ENCODE peak calls at places on chromosomes 1 and 21, in seven cellular contexts. O is cardiac muscle cell; U is CD4-positive, alpha-beta memory T cell; F is psoas muscle; J is IMR-90; G is fibroblast of lung; L is lower lobe of right lung. X is an unnamed sample.

GRCh38 chr21:34890724-34891609 is 158.1 kb downstream of the RUNX1 start:
- DNase-seq in O (peak; percentile 38), U (peak; percentile 43), F (peak; percentile 29), J (peak; percentile 48), G (peak; percentile 61), L (peak; percentile 59), X (peak; percentile 76)

GRCh38 chr1:85240659-85241058 is 18.8 kb downstream of the C1orf52 start:
- DNase-seq in O (no peak), U (no peak), F (no peak), J (no peak), G (no peak), L (no peak), X (no peak)

GRCh38 chr1:6014130-6014999 is 22.1 kb upstream of the NPHP4 start:
- DNase-seq in O (no peak), U (no peak), F (peak; percentile 73), J (no peak), G (no peak), L (peak; percentile 77), X (no peak)

GRCh38 chr21:38807987-38808386 is 2.3 kb downstream of the ETS2 start:
- DNase-seq in O (no peak), U (no peak), F (no peak), J (peak; percentile 51), G (peak; percentile 54), L (no peak), X (no peak)

GRCh38 chr1:154614887-154615286 is 6.9 kb upstream of the ADAR start:
- DNase-seq in O (no peak), U (no peak), F (no peak), J (no peak), G (no peak), L (no peak), X (no peak)

GRCh38 chr1:13737388-13737787 is 37.4 kb downstream of the PRDM2 start:
- DNase-seq in O (no peak), U (no peak), F (no peak), J (no peak), G (no peak), L (no peak), X (no peak)

GRCh38 chr1:169527461-169528213 is 41.9 kb upstream of the SLC19A2 start:
- DNase-seq in O (no peak), U (no peak), F (no peak), J (peak; percentile 12), G (peak; percentile 57), L (no peak), X (peak; percentile 42)

GRCh38 chr1:11318982-11319381 is 46.0 kb downstream of the UBIAD1 start:
- DNase-seq in O (no peak), U (no peak), F (no peak), J (no peak), G (no peak), L (no peak), X (no peak)

GRCh38 chr1:205444300-205444930 is 11.4 kb downstream of the BLACAT1 start:
- DNase-seq in O (no peak), U (no peak), F (no peak), J (no peak), G (no peak), L (no peak), X (no peak)

GRCh38 chr1:148354909-148355308 is 128.2 kb downstream of the PPIAL4G start:
- DNase-seq in O (no peak), U (no peak), F (no peak), J (no peak), G (no peak), L (no peak), X (no peak)

GRCh38 chr1:33004628-33005027 is 32.1 kb downstream of the AK2 start:
- DNase-seq in O (no peak), U (no peak), F (no peak), J (peak; percentile 54), G (no peak), L (no peak), X (peak; percentile 35)

GRCh38 chr1:93349231-93350135 is 3.8 kb downstream of the DR1 start:
- DNase-seq in O (no peak), U (no peak), F (no peak), J (no peak), G (peak; percentile 48), L (no peak), X (no peak)

GRCh38 chr1:26574690-26575349 is 45.3 kb downstream of the RPS6KA1 start:
- DNase-seq in O (no peak), U (no peak), F (peak; percentile 39), J (peak; percentile 33), G (peak; percentile 72), L (no peak), X (peak; percentile 50)

GRCh38 chr1:170729608-170730378 is 65.9 kb downstream of the PRRX1 start:
- DNase-seq in O (no peak), U (peak; percentile 24), F (peak; percentile 52), J (peak; percentile 66), G (peak; percentile 65), L (no peak), X (peak; percentile 49)

GRCh38 chr1:240280560-240281322 is 189.1 kb downstream of the FMN2 start:
- DNase-seq in O (no peak), U (no peak), F (no peak), J (peak; percentile 45), G (no peak), L (no peak), X (no peak)

GRCh38 chr1:232014941-232015340 is 388.4 kb downstream of the DISC1 start:
- DNase-seq in O (peak; percentile 15), U (no peak), F (no peak), J (no peak), G (no peak), L (no peak), X (no peak)

GRCh38 chr1:33185541-33185940 is 3.7 kb upstream of the TRIM62 start:
- DNase-seq in O (no peak), U (no peak), F (no peak), J (no peak), G (no peak), L (no peak), X (no peak)

GRCh38 chr1:153494976-153495535 is 34.6 kb upstream of the S100A7 start:
- DNase-seq in O (peak; percentile 95), U (peak; percentile 72), F (peak; percentile 80), J (peak; percentile 52), G (peak; percentile 70), L (peak; percentile 86), X (peak; percentile 73)

GRCh38 chr1:30477588-30477987 is 245.8 kb downstream of the MATN1 start:
- DNase-seq in O (no peak), U (no peak), F (no peak), J (no peak), G (no peak), L (no peak), X (no peak)
- H3K4me3 ChIP-seq in O (no peak overlapping the region), U (no peak overlapping the region), F (no peak overlapping the region), J (no peak overlapping the region), G (no peak overlapping the region), L (no peak overlapping the region), X (no peak overlapping the region)

DNA sequence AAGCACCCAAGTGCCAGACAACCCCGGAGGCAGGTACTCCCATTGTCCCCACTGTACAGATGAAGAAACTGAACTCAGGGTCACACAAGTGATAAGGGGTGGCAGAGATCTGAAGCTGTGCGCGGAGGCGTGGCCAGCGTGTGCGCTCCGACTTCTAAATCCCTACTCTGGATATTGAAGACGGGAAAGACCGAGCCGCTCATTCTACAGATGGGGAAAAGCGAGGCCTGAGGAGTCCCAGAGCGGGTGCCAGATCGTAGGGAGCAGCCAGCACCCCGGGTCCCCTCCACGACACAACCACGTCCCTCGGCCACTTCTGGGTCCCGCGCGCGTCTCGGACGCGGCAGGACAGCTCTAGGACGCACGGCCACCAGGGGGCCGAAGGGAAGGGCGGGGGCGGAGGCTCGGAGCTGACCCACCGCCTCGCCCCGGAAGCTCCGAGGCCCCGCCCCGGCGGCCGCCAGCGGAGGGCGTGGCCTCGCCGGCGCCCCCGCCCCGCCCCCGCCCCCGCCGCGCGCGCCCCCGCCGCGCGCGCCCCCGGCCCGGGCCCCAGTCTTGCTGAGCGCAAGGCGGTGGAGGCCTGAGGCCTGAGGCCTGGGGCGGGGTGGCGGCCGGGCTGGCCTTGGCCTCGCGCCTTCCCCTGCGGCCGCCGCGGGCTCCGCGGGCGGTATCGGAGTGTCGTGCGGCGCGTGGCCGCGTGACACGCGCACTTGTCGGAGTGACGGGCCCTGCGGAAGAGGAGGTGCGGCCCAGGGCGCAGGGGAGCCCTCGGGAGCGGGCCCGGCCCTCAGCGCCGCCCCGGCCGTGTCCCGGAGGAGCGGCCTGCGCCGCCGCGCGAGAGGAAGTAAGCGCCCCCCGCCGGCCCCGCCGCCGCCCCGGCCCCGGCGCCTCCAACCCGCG is at the start of gene H6PD:
- DNase-seq in O (peak; percentile 90), U (peak; percentile 71), F (peak; percentile 91), J (peak; percentile 75), G (peak; percentile 77), L (peak; percentile 93), X (peak; percentile 92)
- H3K4me3 ChIP-seq in O (peak within 1 kb of the TSS; percentile 61), U (peak within 1 kb of the TSS; percentile 76), F (peak within 1 kb of the TSS; percentile 71), J (peak within 1 kb of the TSS; percentile 95), G (peak within 1 kb of the TSS; percentile 67), L (peak within 1 kb of the TSS; percentile 64), X (peak within 1 kb of the TSS; percentile 87)

GRCh38 chr1:51729824-51730284 is 113.0 kb downstream of the OSBPL9 start:
- DNase-seq in O (peak; percentile 75), U (no peak), F (no peak), J (peak; percentile 6), G (no peak), L (no peak), X (no peak)

GRCh38 chr1:51732701-51733425 is 116.0 kb downstream of the OSBPL9 start:
- DNase-seq in O (no peak), U (no peak), F (no peak), J (no peak), G (no peak), L (no peak), X (no peak)

GRCh38 chr1:51733793-51734522 is 117.1 kb downstream of the OSBPL9 start:
- DNase-seq in O (no peak), U (no peak), F (no peak), J (no peak), G (no peak), L (no peak), X (peak; percentile 8)

GRCh38 chr1:51729156-51729823 is 112.4 kb downstream of the OSBPL9 start:
- DNase-seq in O (peak; percentile 96), U (peak; percentile 94), F (peak; percentile 74), J (peak; percentile 83), G (peak; percentile 79), L (peak; percentile 96), X (peak; percentile 84)

DNA sequence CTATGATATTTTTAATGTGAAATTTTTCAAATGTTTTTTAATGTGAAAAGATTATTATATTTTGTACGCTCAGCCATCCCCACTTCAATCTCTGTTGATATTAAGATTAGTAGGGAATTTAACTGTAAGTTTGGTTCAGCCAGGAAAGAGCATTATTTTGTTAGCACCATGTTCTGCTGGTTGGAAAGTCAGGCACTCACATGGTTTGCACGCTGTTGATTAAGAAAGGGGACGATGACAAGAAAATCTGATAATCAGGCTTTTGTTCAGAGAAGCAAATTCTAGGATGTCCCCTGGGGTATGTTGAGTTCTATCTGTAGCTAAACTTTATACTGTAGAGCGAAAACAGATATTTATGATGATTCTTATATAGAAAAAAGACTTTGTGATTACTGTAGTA is 115.1 kb downstream of the OSBPL9 start:
- DNase-seq in O (no peak), U (no peak), F (no peak), J (no peak), G (no peak), L (no peak), X (no peak)
- H3K4me3 ChIP-seq in O (peak overlapping the region; percentile 3), U (no peak overlapping the region), F (no peak overlapping the region), J (no peak overlapping the region), G (no peak overlapping the region), L (no peak overlapping the region), X (no peak overlapping the region)

DNA sequence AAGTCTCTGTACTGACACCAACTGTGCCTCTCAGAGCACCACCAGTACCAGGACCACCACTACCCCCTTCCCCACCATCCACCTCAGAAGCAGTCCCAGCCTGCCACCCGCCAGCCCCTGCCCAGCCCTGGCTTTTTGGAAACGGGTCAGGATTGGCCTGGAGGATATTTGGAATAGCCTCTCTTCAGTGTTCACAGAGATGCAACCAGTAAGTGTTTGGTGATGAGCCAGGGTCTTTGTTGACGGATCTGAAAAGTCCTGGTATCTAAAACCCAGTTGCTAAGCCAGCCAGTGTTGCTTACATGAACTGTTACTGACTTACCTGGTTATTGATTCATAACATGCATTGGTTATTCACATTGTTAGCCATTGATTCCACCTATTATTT is 1.1 kb downstream of the C1orf56 start:
- DNase-seq in O (no peak), U (no peak), F (no peak), J (no peak), G (no peak), L (no peak), X (no peak)
- H3K4me3 ChIP-seq in O (peak overlapping the region; percentile 65), U (peak overlapping the region; percentile 59), F (peak overlapping the region; percentile 89), J (peak overlapping the region; percentile 65), G (peak overlapping the region; percentile 53), L (peak overlapping the region; percentile 83), X (peak overlapping the region; percentile 72)